ENCODE peak calls at places on chromosomes 2 and 18, in four cellular contexts. One of them, this sample, is unnamed.

GRCh38 chr18:51006061-51006818 is 23.8 kb upstream of the SMAD4 start:
- DNase-seq in H9: no peak
- DNase-seq in H1: no peak
- DNase-seq in mesendoderm: peak; percentile 90
- DNase-seq in this sample: peak; percentile 98

GRCh38 chr2:39922679-39923416 is 143.8 kb upstream of the THUMPD2 start:
- DNase-seq in H1: no peak
- DNase-seq in mesendoderm: no peak
- DNase-seq in H9: no peak
- DNase-seq in this sample: no peak

GRCh38 chr2:50952596-50952995 is 79.3 kb downstream of the NRXN1 start:
- DNase-seq in H9: no peak
- DNase-seq in H1: no peak
- DNase-seq in mesendoderm: no peak
- DNase-seq in this sample: no peak

GRCh38 chr2:117555965-117556364 is 258.5 kb upstream of the DDX18 start:
- DNase-seq in H1: no peak
- DNase-seq in mesendoderm: no peak
- DNase-seq in H9: no peak
- DNase-seq in this sample: no peak

GRCh38 chr2:173715483-173715882 is 249.7 kb downstream of the SP3 start:
- DNase-seq in mesendoderm: no peak
- DNase-seq in H9: no peak
- DNase-seq in H1: no peak
- DNase-seq in this sample: no peak

GRCh38 chr2:105576440-105577241 is 168.1 kb upstream of the NCK2 start:
- DNase-seq in mesendoderm: peak; percentile 76
- DNase-seq in H9: peak; percentile 39
- DNase-seq in H1: peak; percentile 59
- DNase-seq in this sample: peak; percentile 67

GRCh38 chr2:216799873-216800421 is 59.9 kb downstream of the TNP1 start:
- DNase-seq in H9: no peak
- DNase-seq in H1: no peak
- DNase-seq in mesendoderm: no peak
- DNase-seq in this sample: no peak

GRCh38 chr18:10797882-10798281 is 272.1 kb downstream of the NAPG start:
- DNase-seq in H9: peak; percentile 60
- DNase-seq in mesendoderm: peak; percentile 40
- DNase-seq in H1: no peak
- DNase-seq in this sample: no peak

GRCh38 chr2:106292627-106293026 is 98.5 kb upstream of the UXS1 start:
- DNase-seq in H9: no peak
- DNase-seq in H1: peak; percentile 10
- DNase-seq in mesendoderm: no peak
- DNase-seq in this sample: no peak

GRCh38 chr2:154437104-154437503 is 261.4 kb upstream of the KCNJ3 start:
- DNase-seq in H9: no peak
- DNase-seq in mesendoderm: no peak
- DNase-seq in H1: no peak
- DNase-seq in this sample: no peak

GRCh38 chr18:57523171-57523956 is 63.1 kb downstream of the FECH start:
- DNase-seq in mesendoderm: no peak
- DNase-seq in H9: no peak
- DNase-seq in H1: no peak
- DNase-seq in this sample: no peak

GRCh38 chr2:1859671-1860450 is 115.5 kb upstream of the PXDN start:
- DNase-seq in H9: no peak
- DNase-seq in mesendoderm: no peak
- DNase-seq in H1: no peak
- DNase-seq in this sample: no peak
- H3K18ac ChIP-seq in H9: no peak overlapping the region
- H3K18ac ChIP-seq in mesendoderm: no peak overlapping the region
- H3K18ac ChIP-seq in H1: no peak overlapping the region
- H3K18ac ChIP-seq in this sample: no peak overlapping the region

DNA sequence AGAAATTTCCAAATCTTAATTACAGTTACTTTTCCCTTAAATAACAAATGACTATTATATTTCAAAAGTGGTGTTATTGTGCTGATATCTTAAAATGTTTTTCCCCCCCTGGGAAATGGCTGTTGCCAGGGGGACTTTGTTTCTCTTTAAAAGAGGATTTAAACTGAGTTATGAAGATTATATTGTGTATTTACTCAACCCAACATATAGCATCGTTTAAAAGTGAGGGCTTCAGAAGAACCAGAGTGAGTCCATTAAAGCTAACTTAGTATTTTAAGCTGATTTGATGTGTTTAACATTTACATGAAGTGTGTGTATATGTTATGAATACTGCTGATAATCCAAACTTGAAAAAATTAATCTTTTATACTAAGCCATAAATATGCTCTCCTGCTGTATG is 81.6 kb downstream of the COL5A2 start:
- DNase-seq in H1: no peak
- DNase-seq in H9: no peak
- DNase-seq in mesendoderm: no peak
- DNase-seq in this sample: no peak
- H3K79me2 ChIP-seq in H1: no peaks in the 10 kb centered on the region
- H3K79me2 ChIP-seq in H9: no peaks in the 10 kb centered on the region
- H3K79me2 ChIP-seq in mesendoderm: no peaks in the 10 kb centered on the region
- H3K79me2 ChIP-seq in this sample: no peaks in the 10 kb centered on the region

GRCh38 chr2:27025281-27025800 is 7.4 kb upstream of the TMEM214 start:
- DNase-seq in H1: no peak
- DNase-seq in H9: no peak
- DNase-seq in mesendoderm: no peak
- DNase-seq in this sample: no peak

GRCh38 chr2:27027211-27027651 is 5.5 kb upstream of the TMEM214 start:
- DNase-seq in H9: no peak
- DNase-seq in mesendoderm: no peak
- DNase-seq in H1: no peak
- DNase-seq in this sample: no peak

GRCh38 chr2:27024812-27025211 is 8.0 kb upstream of the TMEM214 start:
- DNase-seq in H9: peak; percentile 58
- DNase-seq in H1: no peak
- DNase-seq in mesendoderm: no peak
- DNase-seq in this sample: no peak

GRCh38 chr2:27024188-27024587 is 8.6 kb upstream of the TMEM214 start:
- DNase-seq in mesendoderm: peak; percentile 86
- DNase-seq in H1: peak; percentile 87
- DNase-seq in H9: peak; percentile 84
- DNase-seq in this sample: no peak

DNA sequence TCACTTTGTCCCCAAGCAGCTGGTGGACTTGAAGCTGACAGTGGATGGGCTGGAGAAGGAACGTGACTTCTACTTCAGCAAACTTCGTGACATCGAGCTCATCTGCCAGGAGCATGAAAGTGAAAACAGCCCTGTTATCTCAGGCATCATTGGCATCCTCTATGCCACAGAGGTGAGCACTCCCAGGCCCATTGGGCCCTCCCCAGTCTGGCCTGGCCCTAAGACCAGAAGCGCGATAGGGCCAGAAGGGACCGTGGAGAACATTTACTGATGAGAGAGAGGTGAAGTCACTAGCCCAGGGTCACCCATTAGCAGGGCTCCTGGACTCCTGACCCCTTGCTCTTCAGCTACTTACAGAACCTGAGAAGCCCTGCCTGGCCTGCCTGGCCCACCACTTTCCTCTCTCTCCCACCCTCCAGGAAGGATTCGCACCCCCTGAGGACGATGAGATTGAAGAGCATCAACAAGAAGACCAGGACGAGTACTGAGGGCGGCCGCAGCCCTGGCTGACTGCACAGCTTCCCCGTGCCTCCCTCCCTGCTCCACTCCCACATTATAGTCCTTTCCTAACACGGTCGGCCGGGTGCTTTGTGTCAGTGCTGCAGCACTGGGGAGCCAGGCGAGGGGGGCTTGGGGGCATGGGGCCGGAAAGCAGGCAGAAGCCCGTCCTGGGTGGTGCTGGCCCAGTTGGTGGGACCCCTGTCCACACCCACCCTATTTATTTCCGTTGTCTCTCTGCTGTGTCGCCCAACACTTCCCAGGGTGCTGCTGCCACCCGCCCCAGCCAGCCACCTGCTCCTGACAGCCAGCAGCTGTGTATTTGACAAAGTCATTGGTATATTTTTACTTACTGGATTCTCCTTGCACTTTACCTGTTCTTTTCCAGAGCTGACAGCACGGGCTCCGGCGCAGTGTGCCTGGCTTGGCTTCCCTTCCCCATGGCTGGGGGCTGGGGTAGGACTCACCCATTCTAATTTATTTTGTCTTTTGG is 6.6 kb upstream of the TMEM214 start:
- DNase-seq in mesendoderm: no peak
- DNase-seq in H1: no peak
- DNase-seq in H9: no peak
- DNase-seq in this sample: no peak
- H3K18ac ChIP-seq in mesendoderm: no peak overlapping the region
- H3K18ac ChIP-seq in H1: no peak overlapping the region
- H3K18ac ChIP-seq in H9: no peak overlapping the region
- H3K18ac ChIP-seq in this sample: no peak overlapping the region

GRCh38 chr2:161104054-161104553 is 56.1 kb upstream of the TANK start:
- DNase-seq in mesendoderm: no peak
- DNase-seq in H9: no peak
- DNase-seq in H1: no peak
- DNase-seq in this sample: peak; percentile 71
- H3K79me2 ChIP-seq in mesendoderm: no peaks in the 10 kb centered on the region
- H3K79me2 ChIP-seq in H9: no peaks in the 10 kb centered on the region
- H3K79me2 ChIP-seq in H1: no peaks in the 10 kb centered on the region
- H3K79me2 ChIP-seq in this sample: no peaks in the 10 kb centered on the region

GRCh38 chr2:120132691-120133090 is 90.5 kb downstream of the TMEM185B start:
- DNase-seq in H1: no peak
- DNase-seq in mesendoderm: no peak
- DNase-seq in H9: no peak
- DNase-seq in this sample: no peak

GRCh38 chr2:120132190-120132589 is 91.0 kb downstream of the TMEM185B start:
- DNase-seq in H9: no peak
- DNase-seq in mesendoderm: no peak
- DNase-seq in H1: no peak
- DNase-seq in this sample: peak; percentile 8

GRCh38 chr2:120134263-120134662 is 88.9 kb downstream of the TMEM185B start:
- DNase-seq in H1: no peak
- DNase-seq in H9: peak; percentile 66
- DNase-seq in mesendoderm: peak; percentile 85
- DNase-seq in this sample: no peak

DNA sequence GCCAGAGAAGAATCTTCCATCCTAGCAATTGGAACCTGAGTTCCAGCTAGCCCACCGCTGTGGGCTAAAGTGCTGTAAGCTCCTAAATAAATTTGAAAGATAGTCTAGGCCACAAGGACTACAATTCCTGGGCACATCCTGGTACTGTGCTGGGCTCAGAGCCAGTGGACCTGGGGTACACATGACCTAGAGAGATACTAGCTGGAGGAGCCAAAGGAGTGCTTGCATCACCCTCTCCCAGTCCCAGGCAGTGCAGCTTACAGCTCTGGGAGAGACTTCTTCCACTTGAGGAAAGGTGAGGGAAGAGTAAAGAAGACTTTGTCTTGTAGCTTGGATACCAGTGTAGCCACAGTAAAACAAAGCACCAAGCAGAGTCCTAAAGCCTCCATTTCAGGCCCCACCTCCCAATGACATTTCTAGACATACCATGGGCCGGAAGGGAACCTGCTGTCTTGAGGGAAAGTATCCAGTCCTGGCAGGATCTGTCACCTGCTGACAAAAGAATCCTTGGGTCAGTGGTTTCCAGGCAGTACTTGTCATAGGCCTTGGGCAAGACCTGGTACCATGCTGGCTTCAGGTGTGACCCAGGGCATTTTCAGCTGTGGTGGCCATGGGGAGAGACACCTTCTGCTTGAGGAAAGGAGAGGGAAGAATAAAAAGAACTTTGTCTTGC is 89.5 kb downstream of the TMEM185B start:
- DNase-seq in H9: no peak
- DNase-seq in H1: no peak
- DNase-seq in mesendoderm: peak; percentile 27
- DNase-seq in this sample: peak; percentile 10
- H3K18ac ChIP-seq in H9: no peak overlapping the region
- H3K18ac ChIP-seq in H1: no peak overlapping the region
- H3K18ac ChIP-seq in mesendoderm: no peak overlapping the region
- H3K18ac ChIP-seq in this sample: no peak overlapping the region

GRCh38 chr2:152406836-152407161 is 71.8 kb downstream of the FMNL2 start:
- DNase-seq in mesendoderm: no peak
- DNase-seq in H1: no peak
- DNase-seq in H9: no peak
- DNase-seq in this sample: no peak

GRCh38 chr2:152407204-152407721 is 72.3 kb downstream of the FMNL2 start:
- DNase-seq in H1: peak; percentile 58
- DNase-seq in mesendoderm: peak; percentile 86
- DNase-seq in H9: peak; percentile 63
- DNase-seq in this sample: peak; percentile 45

GRCh38 chr2:152406119-152406835 is 71.3 kb downstream of the FMNL2 start:
- DNase-seq in H1: no peak
- DNase-seq in H9: no peak
- DNase-seq in mesendoderm: no peak
- DNase-seq in this sample: no peak

GRCh38 chr2:152408260-152408659 is 73.3 kb downstream of the FMNL2 start:
- DNase-seq in H9: no peak
- DNase-seq in mesendoderm: no peak
- DNase-seq in H1: no peak
- DNase-seq in this sample: no peak

GRCh38 chr2:152407806-152408205 is 72.8 kb downstream of the FMNL2 start:
- DNase-seq in H1: no peak
- DNase-seq in mesendoderm: no peak
- DNase-seq in H9: no peak
- DNase-seq in this sample: no peak
- H3K79me2 ChIP-seq in H1: peaks cover 91% of the 10 kb centered on the region
- H3K79me2 ChIP-seq in mesendoderm: peaks cover 45% of the 10 kb centered on the region
- H3K79me2 ChIP-seq in H9: peaks cover 8% of the 10 kb centered on the region
- H3K79me2 ChIP-seq in this sample: no peaks in the 10 kb centered on the region

GRCh38 chr2:112714836-112715631 is 5.8 kb upstream of the NT5DC4 start:
- DNase-seq in mesendoderm: no peak
- DNase-seq in H9: no peak
- DNase-seq in H1: no peak
- DNase-seq in this sample: peak; percentile 77
- H3K18ac ChIP-seq in mesendoderm: no peak overlapping the region
- H3K18ac ChIP-seq in H9: no peak overlapping the region
- H3K18ac ChIP-seq in H1: no peak overlapping the region
- H3K18ac ChIP-seq in this sample: no peak overlapping the region

GRCh38 chr18:28124239-28125029 is 52.5 kb downstream of the CDH2 start:
- DNase-seq in H9: no peak
- DNase-seq in H1: no peak
- DNase-seq in mesendoderm: no peak
- DNase-seq in this sample: no peak

GRCh38 chr18:28126768-28127167 is 50.2 kb downstream of the CDH2 start:
- DNase-seq in H1: no peak
- DNase-seq in mesendoderm: no peak
- DNase-seq in H9: no peak
- DNase-seq in this sample: no peak

GRCh38 chr18:28125051-28125450 is 51.9 kb downstream of the CDH2 start:
- DNase-seq in mesendoderm: no peak
- DNase-seq in H9: no peak
- DNase-seq in H1: no peak
- DNase-seq in this sample: no peak

GRCh38 chr18:28127228-28127627 is 49.7 kb downstream of the CDH2 start:
- DNase-seq in H1: no peak
- DNase-seq in H9: no peak
- DNase-seq in mesendoderm: no peak
- DNase-seq in this sample: no peak

GRCh38 chr18:28127763-28128737 is 48.9 kb downstream of the CDH2 start:
- DNase-seq in H1: no peak
- DNase-seq in mesendoderm: peak; percentile 49
- DNase-seq in H9: no peak
- DNase-seq in this sample: no peak
- H3K79me2 ChIP-seq in H1: no peaks in the 10 kb centered on the region
- H3K79me2 ChIP-seq in mesendoderm: peaks cover 40% of the 10 kb centered on the region
- H3K79me2 ChIP-seq in H9: peaks cover 2% of the 10 kb centered on the region
- H3K79me2 ChIP-seq in this sample: no peaks in the 10 kb centered on the region

GRCh38 chr2:84879595-84880394 is 1.1 kb downstream of the TRABD2A start:
- DNase-seq in mesendoderm: no peak
- DNase-seq in H9: peak; percentile 50
- DNase-seq in H1: peak; percentile 65
- DNase-seq in this sample: no peak
- H3K18ac ChIP-seq in mesendoderm: no peak overlapping the region
- H3K18ac ChIP-seq in H9: no peak overlapping the region
- H3K18ac ChIP-seq in H1: peak overlapping the region; percentile 71
- H3K18ac ChIP-seq in this sample: no peak overlapping the region

This sample was measured in trophoblast cell.